ENCODE peak calls at places on chromosome 4, in seven cellular contexts. One of them, this sample, is unnamed. For H3K4me1, the result is how much of the 10 kb centered on the place peaks cover.

GRCh38 chr4:71050809-71051208 is 57.4 kb downstream of the DCK start:
- DNase-seq in Karpas-422: peak
- DNase-seq in OCI-LY7: no peak
- DNase-seq in cardiac muscle cell: no peak
- DNase-seq in adrenal gland: no peak
- DNase-seq in heart left ventricle: no peak
- DNase-seq in fibroblast of lung: peak
- DNase-seq in this sample: no peak

GRCh38 chr4:74397748-74398426 is 32.9 kb downstream of the EREG start:
- DNase-seq in Karpas-422: peak
- DNase-seq in OCI-LY7: no peak
- DNase-seq in cardiac muscle cell: no peak
- DNase-seq in adrenal gland: no peak
- DNase-seq in heart left ventricle: no peak
- DNase-seq in fibroblast of lung: no peak
- DNase-seq in this sample: no peak

GRCh38 chr4:40197879-40198689 is 1.3 kb downstream of the RHOH start:
- DNase-seq in Karpas-422: peak
- DNase-seq in OCI-LY7: peak
- DNase-seq in cardiac muscle cell: no peak
- DNase-seq in adrenal gland: no peak
- DNase-seq in heart left ventricle: no peak
- DNase-seq in fibroblast of lung: no peak
- DNase-seq in this sample: no peak

GRCh38 chr4:62709618-62710252 is 1509.6 kb downstream of the ADGRL3 start:
- DNase-seq in Karpas-422: peak
- DNase-seq in OCI-LY7: peak
- DNase-seq in cardiac muscle cell: peak
- DNase-seq in adrenal gland: no peak
- DNase-seq in heart left ventricle: no peak
- DNase-seq in fibroblast of lung: peak
- DNase-seq in this sample: no peak

GRCh38 chr4:88409206-88409605 is 30.6 kb downstream of the HERC6 start:
- DNase-seq in Karpas-422: peak
- DNase-seq in OCI-LY7: no peak
- DNase-seq in cardiac muscle cell: no peak
- DNase-seq in adrenal gland: no peak
- DNase-seq in heart left ventricle: no peak
- DNase-seq in fibroblast of lung: no peak
- DNase-seq in this sample: no peak

GRCh38 chr4:18020145-18020670 is 1.3 kb downstream of the LCORL start:
- DNase-seq in Karpas-422: peak
- DNase-seq in OCI-LY7: peak
- DNase-seq in cardiac muscle cell: peak
- DNase-seq in adrenal gland: no peak
- DNase-seq in heart left ventricle: no peak
- DNase-seq in fibroblast of lung: peak
- DNase-seq in this sample: no peak

GRCh38 chr4:149997881-149998421 is 80.3 kb upstream of the DCLK2 start:
- DNase-seq in Karpas-422: no peak
- DNase-seq in OCI-LY7: no peak
- DNase-seq in cardiac muscle cell: no peak
- DNase-seq in adrenal gland: no peak
- DNase-seq in heart left ventricle: no peak
- DNase-seq in fibroblast of lung: peak
- DNase-seq in this sample: no peak

GRCh38 chr4:121742794-121743193 is 22.2 kb downstream of the SMIM43 start:
- DNase-seq in Karpas-422: no peak
- DNase-seq in OCI-LY7: no peak
- DNase-seq in cardiac muscle cell: no peak
- DNase-seq in adrenal gland: no peak
- DNase-seq in heart left ventricle: no peak
- DNase-seq in fibroblast of lung: no peak
- DNase-seq in this sample: no peak

GRCh38 chr4:184313058-184313709 is 95.5 kb upstream of the ENPP6 start:
- DNase-seq in Karpas-422: no peak
- DNase-seq in OCI-LY7: no peak
- DNase-seq in cardiac muscle cell: no peak
- DNase-seq in adrenal gland: no peak
- DNase-seq in heart left ventricle: no peak
- DNase-seq in fibroblast of lung: no peak
- DNase-seq in this sample: no peak

GRCh38 chr4:143335979-143336827 is 473 bp upstream of the GAB1 start:
- DNase-seq in Karpas-422: no peak
- DNase-seq in OCI-LY7: peak
- DNase-seq in cardiac muscle cell: peak
- DNase-seq in adrenal gland: peak
- DNase-seq in heart left ventricle: peak
- DNase-seq in fibroblast of lung: peak
- DNase-seq in this sample: peak

GRCh38 chr4:55355555-55355954 is 9.5 kb downstream of the SRD5A3 start:
- DNase-seq in Karpas-422: no peak
- DNase-seq in OCI-LY7: no peak
- DNase-seq in cardiac muscle cell: no peak
- DNase-seq in adrenal gland: no peak
- DNase-seq in heart left ventricle: no peak
- DNase-seq in fibroblast of lung: no peak
- DNase-seq in this sample: no peak

GRCh38 chr4:126268106-126268505 is 953.4 kb downstream of the FAT4 start:
- DNase-seq in Karpas-422: no peak
- DNase-seq in OCI-LY7: no peak
- DNase-seq in cardiac muscle cell: no peak
- DNase-seq in adrenal gland: no peak
- DNase-seq in heart left ventricle: no peak
- DNase-seq in fibroblast of lung: peak
- DNase-seq in this sample: no peak

GRCh38 chr4:171834640-171835039 is 21.4 kb downstream of the GALNTL6 start:
- DNase-seq in Karpas-422: no peak
- DNase-seq in OCI-LY7: no peak
- DNase-seq in cardiac muscle cell: no peak
- DNase-seq in adrenal gland: no peak
- DNase-seq in heart left ventricle: no peak
- DNase-seq in fibroblast of lung: no peak
- DNase-seq in this sample: no peak

GRCh38 chr4:98728433-98728832 is 70.0 kb upstream of the TSPAN5 start:
- DNase-seq in Karpas-422: no peak
- DNase-seq in OCI-LY7: no peak
- DNase-seq in cardiac muscle cell: no peak
- DNase-seq in adrenal gland: peak
- DNase-seq in heart left ventricle: no peak
- DNase-seq in fibroblast of lung: peak
- DNase-seq in this sample: peak

GRCh38 chr4:10109995-10110670 is 6.5 kb downstream of the WDR1 start:
- DNase-seq in Karpas-422: no peak
- DNase-seq in OCI-LY7: no peak
- DNase-seq in cardiac muscle cell: no peak
- DNase-seq in adrenal gland: no peak
- DNase-seq in heart left ventricle: no peak
- DNase-seq in fibroblast of lung: no peak
- DNase-seq in this sample: no peak

GRCh38 chr4:143083811-143084472 is 100.8 kb upstream of the USP38 start:
- DNase-seq in Karpas-422: no peak
- DNase-seq in OCI-LY7: no peak
- DNase-seq in cardiac muscle cell: no peak
- DNase-seq in adrenal gland: no peak
- DNase-seq in heart left ventricle: no peak
- DNase-seq in fibroblast of lung: no peak
- DNase-seq in this sample: no peak

GRCh38 chr4:159006202-159006601 is 96.7 kb upstream of the RAPGEF2 start:
- DNase-seq in Karpas-422: no peak
- DNase-seq in OCI-LY7: no peak
- DNase-seq in cardiac muscle cell: no peak
- DNase-seq in adrenal gland: no peak
- DNase-seq in heart left ventricle: no peak
- DNase-seq in fibroblast of lung: peak
- DNase-seq in this sample: no peak

GRCh38 chr4:159178147-159178541 is 75.3 kb downstream of the RAPGEF2 start:
- DNase-seq in Karpas-422: no peak
- DNase-seq in OCI-LY7: no peak
- DNase-seq in cardiac muscle cell: no peak
- DNase-seq in adrenal gland: no peak
- DNase-seq in heart left ventricle: no peak
- DNase-seq in fibroblast of lung: peak
- DNase-seq in this sample: no peak

GRCh38 chr4:138588501-138588900 is 346.4 kb upstream of the SLC7A11 start:
- DNase-seq in Karpas-422: no peak
- DNase-seq in OCI-LY7: no peak
- DNase-seq in cardiac muscle cell: no peak
- DNase-seq in adrenal gland: no peak
- DNase-seq in heart left ventricle: no peak
- DNase-seq in fibroblast of lung: peak
- DNase-seq in this sample: no peak

GRCh38 chr4:188399834-188400233 is 260.6 kb downstream of the TRIML1 start:
- DNase-seq in Karpas-422: no peak
- DNase-seq in OCI-LY7: no peak
- DNase-seq in cardiac muscle cell: no peak
- DNase-seq in adrenal gland: no peak
- DNase-seq in heart left ventricle: no peak
- DNase-seq in fibroblast of lung: no peak
- DNase-seq in this sample: no peak

GRCh38 chr4:175166020-175166419 is 247.9 kb downstream of the ADAM29 start:
- DNase-seq in Karpas-422: no peak
- DNase-seq in OCI-LY7: peak
- DNase-seq in cardiac muscle cell: no peak
- DNase-seq in adrenal gland: no peak
- DNase-seq in heart left ventricle: no peak
- DNase-seq in fibroblast of lung: no peak
- DNase-seq in this sample: no peak

DNA sequence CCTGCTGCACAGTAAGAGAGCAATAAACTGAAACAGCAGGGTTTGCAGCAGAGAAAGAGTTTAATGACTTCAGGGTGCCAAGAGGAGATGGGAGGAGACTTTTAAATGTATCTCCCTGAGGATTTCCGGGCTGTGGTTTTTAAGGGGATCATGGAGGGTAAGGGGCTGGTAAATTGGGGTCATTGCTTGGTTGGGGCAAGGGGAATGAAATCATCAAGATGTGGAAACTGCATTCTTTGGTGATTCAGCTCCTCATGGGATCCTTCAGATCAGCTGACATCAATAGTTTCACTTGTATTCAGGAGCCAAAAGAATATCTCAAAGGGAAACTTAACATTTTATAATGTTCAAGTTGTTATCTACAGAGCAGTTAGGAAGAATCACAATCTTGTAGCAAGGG is 174.3 kb upstream of the ANXA10 start:
- DNase-seq in Karpas-422: no peak
- DNase-seq in OCI-LY7: no peak
- DNase-seq in cardiac muscle cell: no peak
- DNase-seq in adrenal gland: no peak
- DNase-seq in heart left ventricle: no peak
- DNase-seq in fibroblast of lung: peak
- DNase-seq in this sample: no peak
- H3K4me3 ChIP-seq in Karpas-422: no peak
- H3K4me3 ChIP-seq in OCI-LY7: no peak
- H3K4me3 ChIP-seq in cardiac muscle cell: no peak
- H3K4me3 ChIP-seq in adrenal gland: no peak
- H3K4me3 ChIP-seq in heart left ventricle: no peak
- H3K4me3 ChIP-seq in fibroblast of lung: no peak
- H3K4me3 ChIP-seq in this sample: no peak

DNA sequence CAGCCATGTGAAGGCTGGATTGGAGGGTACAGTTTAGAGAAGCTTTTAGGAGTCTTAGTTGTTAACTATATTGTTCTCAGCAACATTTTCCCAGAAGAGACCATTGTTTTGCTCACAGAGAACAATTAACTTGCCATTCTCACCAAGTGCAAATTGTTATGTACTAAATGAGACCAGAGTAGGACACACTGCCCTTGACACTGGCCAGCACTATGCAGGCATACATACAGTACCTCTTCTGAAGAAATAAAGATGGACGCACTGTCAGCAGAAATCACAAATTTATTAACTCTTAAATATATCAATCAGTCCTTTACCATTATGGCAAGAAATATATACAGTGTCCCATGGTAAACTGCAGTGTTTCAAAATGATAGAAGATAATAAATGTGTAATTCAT is 309.4 kb downstream of the CAMK2D start:
- DNase-seq in Karpas-422: no peak
- DNase-seq in OCI-LY7: no peak
- DNase-seq in cardiac muscle cell: no peak
- DNase-seq in adrenal gland: no peak
- DNase-seq in heart left ventricle: no peak
- DNase-seq in fibroblast of lung: no peak
- DNase-seq in this sample: no peak
- H3K4me1 ChIP-seq in Karpas-422: under half
- H3K4me1 ChIP-seq in OCI-LY7: under half
- H3K4me1 ChIP-seq in cardiac muscle cell: under half
- H3K4me1 ChIP-seq in adrenal gland: under half
- H3K4me1 ChIP-seq in heart left ventricle: under half
- H3K4me1 ChIP-seq in fibroblast of lung: under half
- H3K4me1 ChIP-seq in this sample: under half

GRCh38 chr4:122762520-122762919 is 30.0 kb downstream of the BBS12 start:
- DNase-seq in Karpas-422: no peak
- DNase-seq in OCI-LY7: no peak
- DNase-seq in cardiac muscle cell: no peak
- DNase-seq in adrenal gland: no peak
- DNase-seq in heart left ventricle: no peak
- DNase-seq in fibroblast of lung: no peak
- DNase-seq in this sample: no peak

GRCh38 chr4:122764808-122765189 is 32.3 kb downstream of the BBS12 start:
- DNase-seq in Karpas-422: no peak
- DNase-seq in OCI-LY7: no peak
- DNase-seq in cardiac muscle cell: no peak
- DNase-seq in adrenal gland: no peak
- DNase-seq in heart left ventricle: no peak
- DNase-seq in fibroblast of lung: peak
- DNase-seq in this sample: no peak

GRCh38 chr4:122765702-122766352 is 33.3 kb downstream of the BBS12 start:
- DNase-seq in Karpas-422: no peak
- DNase-seq in OCI-LY7: no peak
- DNase-seq in cardiac muscle cell: no peak
- DNase-seq in adrenal gland: no peak
- DNase-seq in heart left ventricle: no peak
- DNase-seq in fibroblast of lung: peak
- DNase-seq in this sample: peak

GRCh38 chr4:122762966-122763716 is 30.6 kb downstream of the BBS12 start:
- DNase-seq in Karpas-422: no peak
- DNase-seq in OCI-LY7: no peak
- DNase-seq in cardiac muscle cell: no peak
- DNase-seq in adrenal gland: no peak
- DNase-seq in heart left ventricle: no peak
- DNase-seq in fibroblast of lung: no peak
- DNase-seq in this sample: no peak

GRCh38 chr4:122764071-122764807 is 31.7 kb downstream of the BBS12 start:
- DNase-seq in Karpas-422: no peak
- DNase-seq in OCI-LY7: no peak
- DNase-seq in cardiac muscle cell: no peak
- DNase-seq in adrenal gland: no peak
- DNase-seq in heart left ventricle: no peak
- DNase-seq in fibroblast of lung: peak
- DNase-seq in this sample: no peak
- H3K27ac ChIP-seq in Karpas-422: no peak
- H3K27ac ChIP-seq in OCI-LY7: no peak
- H3K27ac ChIP-seq in cardiac muscle cell: no peak
- H3K27ac ChIP-seq in adrenal gland: no peak
- H3K27ac ChIP-seq in heart left ventricle: no peak
- H3K27ac ChIP-seq in fibroblast of lung: peak
- H3K27ac ChIP-seq in this sample: peak

DNA sequence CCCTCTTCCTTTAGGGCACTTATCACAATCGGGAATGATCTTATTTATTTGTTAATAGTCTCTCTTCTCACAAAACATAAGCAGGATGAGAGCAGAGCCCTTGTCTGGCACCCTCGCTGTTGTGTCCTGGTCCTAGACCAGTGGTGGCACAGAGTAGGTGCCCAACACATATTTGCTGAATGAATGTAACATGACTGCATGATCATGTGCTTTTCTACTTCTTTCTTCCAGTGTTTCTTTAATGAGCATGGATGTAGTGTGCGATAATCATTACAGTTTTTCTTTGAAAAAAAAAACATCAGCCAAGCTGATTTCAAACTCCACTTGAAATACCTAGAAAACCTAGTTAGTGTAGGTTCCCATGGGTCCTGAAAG is 164.1 kb downstream of the CHIC2 start:
- DNase-seq in Karpas-422: no peak
- DNase-seq in OCI-LY7: no peak
- DNase-seq in cardiac muscle cell: no peak
- DNase-seq in adrenal gland: no peak
- DNase-seq in heart left ventricle: no peak
- DNase-seq in fibroblast of lung: no peak
- DNase-seq in this sample: no peak
- H3K4me3 ChIP-seq in Karpas-422: no peak
- H3K4me3 ChIP-seq in OCI-LY7: no peak
- H3K4me3 ChIP-seq in cardiac muscle cell: no peak
- H3K4me3 ChIP-seq in adrenal gland: no peak
- H3K4me3 ChIP-seq in heart left ventricle: no peak
- H3K4me3 ChIP-seq in fibroblast of lung: no peak
- H3K4me3 ChIP-seq in this sample: no peak

This sample was measured in SJSA1.